ENCODE peak calls at places on chromosome 1, in eight cellular contexts. One of them, this sample, is unnamed.

GRCh38 chr1:40353081-40353480 is 20.4 kb upstream of the SMAP2 start:
- DNase-seq in adrenal gland: no peak
- DNase-seq in endodermal cell: no peak
- DNase-seq in occipital lobe: no peak
- DNase-seq in lower leg skin: no peak
- DNase-seq in activated T-helper 1 cell treated with anti-CD3 and anti-CD28 coated beads, Interleukin-12 subunit alpha, Interleukin-12 subunit beta, Interleukin-2, Interleukin-4 antibody, amounts not matched to agents 30 ng/mL and 10 ng/mL and 1 ng/mL, durations not matched to agents 14 hours and 24 hours and 36 hours: no peak
- DNase-seq in AG10803: no peak
- DNase-seq in fibroblast of the conjunctiva: no peak
- DNase-seq in this sample: no peak

GRCh38 chr1:76023669-76024407 is 50.7 kb upstream of the ST6GALNAC3 start:
- DNase-seq in occipital lobe: no peak
- DNase-seq in activated T-helper 1 cell treated with anti-CD3 and anti-CD28 coated beads, Interleukin-12 subunit alpha, Interleukin-12 subunit beta, Interleukin-2, Interleukin-4 antibody, amounts not matched to agents 30 ng/mL and 10 ng/mL and 1 ng/mL, durations not matched to agents 14 hours and 24 hours and 36 hours: no peak
- DNase-seq in fibroblast of the conjunctiva: no peak
- DNase-seq in endodermal cell: no peak
- DNase-seq in adrenal gland: no peak
- DNase-seq in AG10803: no peak
- DNase-seq in lower leg skin: no peak
- DNase-seq in this sample: no peak

GRCh38 chr1:114756949-114757454 is 782 bp downstream of the CSDE1 start:
- DNase-seq in endodermal cell: no peak
- DNase-seq in AG10803: peak; percentile 60
- DNase-seq in fibroblast of the conjunctiva: peak; percentile 16
- DNase-seq in adrenal gland: peak; percentile 40
- DNase-seq in lower leg skin: peak; percentile 71
- DNase-seq in activated T-helper 1 cell treated with anti-CD3 and anti-CD28 coated beads, Interleukin-12 subunit alpha, Interleukin-12 subunit beta, Interleukin-2, Interleukin-4 antibody, amounts not matched to agents 30 ng/mL and 10 ng/mL and 1 ng/mL, durations not matched to agents 14 hours and 24 hours and 36 hours: peak; percentile 5
- DNase-seq in occipital lobe: no peak
- DNase-seq in this sample: peak; percentile 60

GRCh38 chr1:225962440-225962975 is 21.5 kb upstream of the LEFTY2 start:
- DNase-seq in fibroblast of the conjunctiva: no peak
- DNase-seq in AG10803: no peak
- DNase-seq in activated T-helper 1 cell treated with anti-CD3 and anti-CD28 coated beads, Interleukin-12 subunit alpha, Interleukin-12 subunit beta, Interleukin-2, Interleukin-4 antibody, amounts not matched to agents 30 ng/mL and 10 ng/mL and 1 ng/mL, durations not matched to agents 14 hours and 24 hours and 36 hours: peak; percentile 22
- DNase-seq in adrenal gland: no peak
- DNase-seq in endodermal cell: peak; percentile 96
- DNase-seq in lower leg skin: no peak
- DNase-seq in occipital lobe: no peak
- DNase-seq in this sample: peak; percentile 54

GRCh38 chr1:100995196-100995983 is 30.2 kb downstream of the DPH5 start:
- DNase-seq in lower leg skin: no peak
- DNase-seq in activated T-helper 1 cell treated with anti-CD3 and anti-CD28 coated beads, Interleukin-12 subunit alpha, Interleukin-12 subunit beta, Interleukin-2, Interleukin-4 antibody, amounts not matched to agents 30 ng/mL and 10 ng/mL and 1 ng/mL, durations not matched to agents 14 hours and 24 hours and 36 hours: no peak
- DNase-seq in occipital lobe: no peak
- DNase-seq in adrenal gland: no peak
- DNase-seq in endodermal cell: no peak
- DNase-seq in AG10803: no peak
- DNase-seq in fibroblast of the conjunctiva: no peak
- DNase-seq in this sample: no peak

GRCh38 chr1:81554108-81554507 is 246.6 kb upstream of the ADGRL2 start:
- DNase-seq in adrenal gland: no peak
- DNase-seq in endodermal cell: no peak
- DNase-seq in lower leg skin: no peak
- DNase-seq in occipital lobe: no peak
- DNase-seq in fibroblast of the conjunctiva: no peak
- DNase-seq in AG10803: no peak
- DNase-seq in activated T-helper 1 cell treated with anti-CD3 and anti-CD28 coated beads, Interleukin-12 subunit alpha, Interleukin-12 subunit beta, Interleukin-2, Interleukin-4 antibody, amounts not matched to agents 30 ng/mL and 10 ng/mL and 1 ng/mL, durations not matched to agents 14 hours and 24 hours and 36 hours: no peak
- DNase-seq in this sample: no peak

GRCh38 chr1:225691861-225692516 is 39.1 kb upstream of the ENAH start:
- DNase-seq in adrenal gland: no peak
- DNase-seq in fibroblast of the conjunctiva: no peak
- DNase-seq in AG10803: peak; percentile 95
- DNase-seq in occipital lobe: no peak
- DNase-seq in activated T-helper 1 cell treated with anti-CD3 and anti-CD28 coated beads, Interleukin-12 subunit alpha, Interleukin-12 subunit beta, Interleukin-2, Interleukin-4 antibody, amounts not matched to agents 30 ng/mL and 10 ng/mL and 1 ng/mL, durations not matched to agents 14 hours and 24 hours and 36 hours: no peak
- DNase-seq in lower leg skin: no peak
- DNase-seq in endodermal cell: no peak
- DNase-seq in this sample: peak; percentile 79

GRCh38 chr1:232508161-232508661 is 121.7 kb downstream of the SIPA1L2 start:
- DNase-seq in adrenal gland: no peak
- DNase-seq in lower leg skin: no peak
- DNase-seq in AG10803: no peak
- DNase-seq in endodermal cell: peak; percentile 57
- DNase-seq in fibroblast of the conjunctiva: no peak
- DNase-seq in activated T-helper 1 cell treated with anti-CD3 and anti-CD28 coated beads, Interleukin-12 subunit alpha, Interleukin-12 subunit beta, Interleukin-2, Interleukin-4 antibody, amounts not matched to agents 30 ng/mL and 10 ng/mL and 1 ng/mL, durations not matched to agents 14 hours and 24 hours and 36 hours: no peak
- DNase-seq in occipital lobe: peak; percentile 74
- DNase-seq in this sample: no peak